ENCODE peak calls at places on chromosomes 11 and 22, in four cellular contexts. One of them, this sample, is unnamed.

GRCh38 chr22:20401376-20402020 is 7.5 kb downstream of the ZNF74 start:
- DNase-seq in A172: no peak
- DNase-seq in activated naive CD8-positive, alpha-beta T cell treated with anti-CD3 and anti-CD28 coated beads, Interleukin-2, amount 50 U/mL, for 24 hours: no peak
- DNase-seq in ACHN: no peak
- DNase-seq in this sample: no peak

GRCh38 chr11:46912526-46913150 is 5.7 kb downstream of the LRP4 start:
- DNase-seq in activated naive CD8-positive, alpha-beta T cell treated with anti-CD3 and anti-CD28 coated beads, Interleukin-2, amount 50 U/mL, for 24 hours: no peak
- DNase-seq in A172: peak
- DNase-seq in ACHN: no peak
- DNase-seq in this sample: no peak

GRCh38 chr11:61281581-61282250 is 13.4 kb downstream of the VWCE start:
- DNase-seq in activated naive CD8-positive, alpha-beta T cell treated with anti-CD3 and anti-CD28 coated beads, Interleukin-2, amount 50 U/mL, for 24 hours: peak
- DNase-seq in ACHN: no peak
- DNase-seq in A172: no peak
- DNase-seq in this sample: peak

GRCh38 chr11:132353255-132353654 is 982.8 kb downstream of the NTM start:
- DNase-seq in ACHN: no peak
- DNase-seq in A172: no peak
- DNase-seq in activated naive CD8-positive, alpha-beta T cell treated with anti-CD3 and anti-CD28 coated beads, Interleukin-2, amount 50 U/mL, for 24 hours: no peak
- DNase-seq in this sample: no peak

GRCh38 chr11:114970908-114971645 is 292.8 kb downstream of the NXPE2 start:
- DNase-seq in ACHN: no peak
- DNase-seq in A172: no peak
- DNase-seq in activated naive CD8-positive, alpha-beta T cell treated with anti-CD3 and anti-CD28 coated beads, Interleukin-2, amount 50 U/mL, for 24 hours: no peak
- DNase-seq in this sample: no peak

GRCh38 chr11:13923182-13923581 is 39.3 kb upstream of the SPON1 start:
- DNase-seq in activated naive CD8-positive, alpha-beta T cell treated with anti-CD3 and anti-CD28 coated beads, Interleukin-2, amount 50 U/mL, for 24 hours: no peak
- DNase-seq in A172: no peak
- DNase-seq in ACHN: no peak
- DNase-seq in this sample: no peak

GRCh38 chr11:64086263-64086938 is 50.7 kb downstream of the FLRT1 start:
- DNase-seq in activated naive CD8-positive, alpha-beta T cell treated with anti-CD3 and anti-CD28 coated beads, Interleukin-2, amount 50 U/mL, for 24 hours: no peak
- DNase-seq in A172: peak
- DNase-seq in ACHN: no peak
- DNase-seq in this sample: no peak

GRCh38 chr22:46569848-46570695 is 32.7 kb upstream of the CELSR1 start:
- DNase-seq in activated naive CD8-positive, alpha-beta T cell treated with anti-CD3 and anti-CD28 coated beads, Interleukin-2, amount 50 U/mL, for 24 hours: no peak
- DNase-seq in ACHN: no peak
- DNase-seq in A172: no peak
- DNase-seq in this sample: no peak

GRCh38 chr22:35524966-35525686 is 15.5 kb upstream of the RASD2 start:
- DNase-seq in ACHN: no peak
- DNase-seq in activated naive CD8-positive, alpha-beta T cell treated with anti-CD3 and anti-CD28 coated beads, Interleukin-2, amount 50 U/mL, for 24 hours: no peak
- DNase-seq in A172: no peak
- DNase-seq in this sample: no peak

GRCh38 chr11:22711212-22711770 is 44.9 kb downstream of the GAS2 start:
- DNase-seq in ACHN: no peak
- DNase-seq in activated naive CD8-positive, alpha-beta T cell treated with anti-CD3 and anti-CD28 coated beads, Interleukin-2, amount 50 U/mL, for 24 hours: no peak
- DNase-seq in A172: no peak
- DNase-seq in this sample: no peak

GRCh38 chr22:17339095-17339693 is 30.1 kb upstream of the CECR2 start:
- DNase-seq in A172: no peak
- DNase-seq in ACHN: no peak
- DNase-seq in activated naive CD8-positive, alpha-beta T cell treated with anti-CD3 and anti-CD28 coated beads, Interleukin-2, amount 50 U/mL, for 24 hours: no peak
- DNase-seq in this sample: no peak

GRCh38 chr11:35346472-35347136 is 72.8 kb downstream of the SLC1A2 start:
- DNase-seq in ACHN: no peak
- DNase-seq in A172: no peak
- DNase-seq in activated naive CD8-positive, alpha-beta T cell treated with anti-CD3 and anti-CD28 coated beads, Interleukin-2, amount 50 U/mL, for 24 hours: no peak
- DNase-seq in this sample: no peak

GRCh38 chr22:36999463-36999862 is 19.8 kb downstream of the TST start:
- DNase-seq in ACHN: no peak
- DNase-seq in activated naive CD8-positive, alpha-beta T cell treated with anti-CD3 and anti-CD28 coated beads, Interleukin-2, amount 50 U/mL, for 24 hours: no peak
- DNase-seq in A172: peak
- DNase-seq in this sample: peak

GRCh38 chr22:39962071-39962470 is 1.9 kb downstream of the TMA7B start:
- DNase-seq in A172: no peak
- DNase-seq in ACHN: no peak
- DNase-seq in activated naive CD8-positive, alpha-beta T cell treated with anti-CD3 and anti-CD28 coated beads, Interleukin-2, amount 50 U/mL, for 24 hours: no peak
- DNase-seq in this sample: no peak

GRCh38 chr11:124882339-124883071 is 15.2 kb downstream of the ROBO4 start:
- DNase-seq in A172: no peak
- DNase-seq in ACHN: no peak
- DNase-seq in activated naive CD8-positive, alpha-beta T cell treated with anti-CD3 and anti-CD28 coated beads, Interleukin-2, amount 50 U/mL, for 24 hours: no peak
- DNase-seq in this sample: no peak

GRCh38 chr22:46754110-46754799 is 8.2 kb upstream of the TBC1D22A start:
- DNase-seq in activated naive CD8-positive, alpha-beta T cell treated with anti-CD3 and anti-CD28 coated beads, Interleukin-2, amount 50 U/mL, for 24 hours: no peak
- DNase-seq in ACHN: peak
- DNase-seq in A172: peak
- DNase-seq in this sample: peak

GRCh38 chr11:2366271-2366670 is 10.8 kb upstream of the CD81 start:
- DNase-seq in ACHN: no peak
- DNase-seq in A172: no peak
- DNase-seq in activated naive CD8-positive, alpha-beta T cell treated with anti-CD3 and anti-CD28 coated beads, Interleukin-2, amount 50 U/mL, for 24 hours: no peak
- DNase-seq in this sample: no peak

GRCh38 chr11:117423046-117423575 is 95.5 kb downstream of the CEP164 start:
- DNase-seq in ACHN: no peak
- DNase-seq in activated naive CD8-positive, alpha-beta T cell treated with anti-CD3 and anti-CD28 coated beads, Interleukin-2, amount 50 U/mL, for 24 hours: no peak
- DNase-seq in A172: no peak
- DNase-seq in this sample: no peak

GRCh38 chr11:910044-910588 is 494 bp downstream of the CHID1 start:
- DNase-seq in ACHN: no peak
- DNase-seq in activated naive CD8-positive, alpha-beta T cell treated with anti-CD3 and anti-CD28 coated beads, Interleukin-2, amount 50 U/mL, for 24 hours: no peak
- DNase-seq in A172: no peak
- DNase-seq in this sample: no peak

GRCh38 chr22:17085277-17086091 is 684 bp downstream of the IL17RA start:
- DNase-seq in activated naive CD8-positive, alpha-beta T cell treated with anti-CD3 and anti-CD28 coated beads, Interleukin-2, amount 50 U/mL, for 24 hours: peak
- DNase-seq in ACHN: no peak
- DNase-seq in A172: no peak
- DNase-seq in this sample: no peak

GRCh38 chr22:20748820-20749428 is 25.0 kb upstream of the SERPIND1 start:
- DNase-seq in activated naive CD8-positive, alpha-beta T cell treated with anti-CD3 and anti-CD28 coated beads, Interleukin-2, amount 50 U/mL, for 24 hours: no peak
- DNase-seq in ACHN: no peak
- DNase-seq in A172: no peak
- DNase-seq in this sample: no peak

GRCh38 chr22:42343136-42343484 is 72.7 kb upstream of the TCF20 start:
- DNase-seq in ACHN: no peak
- DNase-seq in activated naive CD8-positive, alpha-beta T cell treated with anti-CD3 and anti-CD28 coated beads, Interleukin-2, amount 50 U/mL, for 24 hours: peak
- DNase-seq in A172: no peak
- DNase-seq in this sample: peak

GRCh38 chr11:11344045-11344444 is 9.0 kb downstream of the CSNK2A3 start:
- DNase-seq in activated naive CD8-positive, alpha-beta T cell treated with anti-CD3 and anti-CD28 coated beads, Interleukin-2, amount 50 U/mL, for 24 hours: no peak
- DNase-seq in ACHN: no peak
- DNase-seq in A172: no peak
- DNase-seq in this sample: no peak

GRCh38 chr11:30960387-30960992 is 374.3 kb upstream of the MPPED2 start:
- DNase-seq in A172: peak
- DNase-seq in ACHN: peak
- DNase-seq in activated naive CD8-positive, alpha-beta T cell treated with anti-CD3 and anti-CD28 coated beads, Interleukin-2, amount 50 U/mL, for 24 hours: no peak
- DNase-seq in this sample: no peak

GRCh38 chr11:105144887-105145286 is 5.3 kb upstream of the CARD18 start:
- DNase-seq in A172: peak
- DNase-seq in ACHN: peak
- DNase-seq in activated naive CD8-positive, alpha-beta T cell treated with anti-CD3 and anti-CD28 coated beads, Interleukin-2, amount 50 U/mL, for 24 hours: no peak
- DNase-seq in this sample: peak

GRCh38 chr11:7004482-7004881 is 15.7 kb downstream of the ZNF214 start:
- DNase-seq in activated naive CD8-positive, alpha-beta T cell treated with anti-CD3 and anti-CD28 coated beads, Interleukin-2, amount 50 U/mL, for 24 hours: no peak
- DNase-seq in ACHN: peak
- DNase-seq in A172: peak
- DNase-seq in this sample: peak

GRCh38 chr11:115765803-115766239 is 261.6 kb upstream of the CADM1 start:
- DNase-seq in A172: no peak
- DNase-seq in ACHN: no peak
- DNase-seq in activated naive CD8-positive, alpha-beta T cell treated with anti-CD3 and anti-CD28 coated beads, Interleukin-2, amount 50 U/mL, for 24 hours: no peak
- DNase-seq in this sample: peak

GRCh38 chr11:7599209-7599608 is 74.1 kb downstream of the CYB5R2 start:
- DNase-seq in A172: no peak
- DNase-seq in activated naive CD8-positive, alpha-beta T cell treated with anti-CD3 and anti-CD28 coated beads, Interleukin-2, amount 50 U/mL, for 24 hours: no peak
- DNase-seq in ACHN: no peak
- DNase-seq in this sample: no peak

GRCh38 chr11:118870396-118871343 is 13.0 kb upstream of the CXCR5 start:
- DNase-seq in ACHN: no peak
- DNase-seq in A172: no peak
- DNase-seq in activated naive CD8-positive, alpha-beta T cell treated with anti-CD3 and anti-CD28 coated beads, Interleukin-2, amount 50 U/mL, for 24 hours: no peak
- DNase-seq in this sample: no peak

GRCh38 chr22:37079668-37080171 is 28.2 kb downstream of the KCTD17 start:
- DNase-seq in ACHN: no peak
- DNase-seq in activated naive CD8-positive, alpha-beta T cell treated with anti-CD3 and anti-CD28 coated beads, Interleukin-2, amount 50 U/mL, for 24 hours: peak
- DNase-seq in A172: peak
- DNase-seq in this sample: no peak

GRCh38 chr11:133082851-133083488 is 449.3 kb downstream of the OPCML start:
- DNase-seq in ACHN: peak
- DNase-seq in A172: no peak
- DNase-seq in activated naive CD8-positive, alpha-beta T cell treated with anti-CD3 and anti-CD28 coated beads, Interleukin-2, amount 50 U/mL, for 24 hours: peak
- DNase-seq in this sample: peak